ENCODE peak calls at places on chromosomes 12 and 14, in five cellular contexts. J is GM10248, F is AG09319, V is ascending aorta, P is RWPE1. A is an unnamed sample.

GRCh38 chr14:80212025-80212402 is 710 bp upstream of the DIO2 start:
- DNase-seq in F (no peak), P (peak), V (no peak), J (peak), A (no peak)

GRCh38 chr12:113298861-113299545 is 35.9 kb downstream of the SLC8B1 start:
- DNase-seq in F (no peak), P (no peak), V (peak), J (no peak), A (no peak)

GRCh38 chr12:111178194-111179081 is 190.5 kb downstream of the PHETA1 start:
- DNase-seq in J (no peak), P (no peak), V (no peak), F (no peak), A (no peak)

GRCh38 chr12:12696562-12697383 is 790 bp upstream of the GPR19 start:
- DNase-seq in J (peak), P (peak), F (peak), V (peak), A (peak)

GRCh38 chr14:70814466-70814865 is 5.2 kb upstream of the MAP3K9 start:
- DNase-seq in P (no peak), F (no peak), V (no peak), J (no peak), A (no peak)

GRCh38 chr14:68666206-68666730 is 126.6 kb downstream of the ZFP36L1 start:
- DNase-seq in V (peak), F (no peak), J (no peak), P (no peak), A (no peak)

GRCh38 chr14:59484611-59485174 is 376 bp downstream of the JKAMP start:
- DNase-seq in V (no peak), F (no peak), J (no peak), P (no peak), A (no peak)

GRCh38 chr12:19946549-19946948 is 421.8 kb upstream of the PDE3A start:
- DNase-seq in P (peak), V (peak), J (no peak), F (peak), A (no peak)

GRCh38 chr12:52197371-52198231 is 5.8 kb upstream of the KRT80 start:
- DNase-seq in F (no peak), P (no peak), V (peak), J (no peak), A (no peak)

GRCh38 chr14:53478174-53478573 is 325.1 kb upstream of the DDHD1 start:
- DNase-seq in V (no peak), J (no peak), F (no peak), P (no peak), A (no peak)

GRCh38 chr12:50032516-50033316 is 7.4 kb upstream of the RACGAP1 start:
- DNase-seq in V (peak), F (no peak), P (no peak), J (no peak), A (peak)

GRCh38 chr12:53051058-53051880 is 1.4 kb downstream of the TNS2 start:
- DNase-seq in V (peak), J (no peak), F (no peak), P (no peak), A (no peak)

GRCh38 chr14:94571395-94571794 is 9.8 kb upstream of the SERPINA5 start:
- DNase-seq in V (no peak), P (no peak), J (no peak), F (no peak), A (no peak)

GRCh38 chr14:22685467-22685866 is 41.3 kb upstream of the OR6J1 start:
- DNase-seq in V (no peak), F (no peak), J (no peak), P (no peak), A (no peak)

GRCh38 chr14:57871487-57872080 is 5.7 kb upstream of the SLC35F4 start:
- DNase-seq in J (peak), P (peak), F (peak), V (no peak), A (no peak)

GRCh38 chr14:95424533-95424932 is 91.9 kb downstream of the SYNE3 start:
- DNase-seq in P (no peak), J (no peak), F (peak), V (no peak), A (no peak)

GRCh38 chr12:49939707-49940106 is 10.8 kb upstream of the AQP2 start:
- DNase-seq in P (no peak), J (no peak), V (no peak), F (no peak), A (no peak)

DNA sequence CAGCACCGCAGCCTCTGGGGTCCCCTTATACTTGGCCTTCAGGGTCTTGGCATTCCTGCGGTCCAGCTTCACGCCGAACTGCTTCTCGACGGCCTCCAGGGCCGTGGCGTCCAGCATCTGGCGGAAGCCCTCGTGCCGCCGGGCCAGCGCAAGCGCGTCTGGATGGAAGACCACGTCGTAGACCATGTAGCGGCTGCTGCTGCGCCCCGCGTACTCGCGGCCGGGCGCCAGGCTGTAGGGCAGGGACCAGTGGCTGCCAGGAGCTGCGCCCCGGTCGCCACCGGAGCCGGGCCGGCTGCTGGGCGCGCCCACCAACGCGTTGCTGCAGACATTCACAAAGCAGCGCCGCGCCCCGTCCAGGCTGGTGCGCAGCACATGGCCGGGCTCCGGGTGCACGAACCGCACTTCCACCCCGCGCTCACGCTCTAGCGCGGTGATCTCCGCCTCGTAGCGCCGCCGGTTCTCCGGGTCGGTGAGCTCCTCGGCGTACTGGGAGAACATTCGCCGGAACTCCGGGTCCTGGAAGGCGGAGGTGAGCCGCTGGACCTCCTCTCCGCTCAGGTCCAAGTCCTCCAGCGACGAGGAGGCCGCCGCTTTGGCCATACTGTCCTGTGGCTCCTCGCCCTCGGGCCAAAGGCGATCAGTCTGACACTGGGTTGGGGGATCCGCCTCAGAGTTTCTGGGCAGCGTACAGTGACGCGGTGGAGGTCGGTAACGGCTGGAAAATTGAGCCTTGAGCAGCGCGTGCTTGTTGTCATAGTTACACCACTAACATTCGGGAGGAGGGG is at the start of gene DNAAF2:
- DNase-seq in F (peak), J (peak), V (peak), P (peak), A (peak)
- TF ChIP-seq CTCF in F (no peak), J (no peak), V (no peak), P (peak), A (peak)

GRCh38 chr12:130041983-130042812 is 120.1 kb upstream of the FZD10 start:
- DNase-seq in P (peak), F (no peak), J (no peak), V (no peak), A (no peak)
- TF ChIP-seq CTCF in P (peak), F (no peak), J (peak), V (peak), A (peak)

GRCh38 chr12:6494351-6494743 is 445 bp downstream of the NCAPD2 start:
- DNase-seq in J (no peak), F (no peak), V (no peak), P (no peak), A (no peak)
- TF ChIP-seq CTCF in J (no peak), F (no peak), V (no peak), P (no peak), A (no peak)

GRCh38 chr14:102066041-102066451 is 20.8 kb downstream of the HSP90AA1 start:
- DNase-seq in F (no peak), P (no peak), J (no peak), V (no peak), A (no peak)

GRCh38 chr14:102076793-102077759 is 9.8 kb downstream of the HSP90AA1 start:
- DNase-seq in J (no peak), F (no peak), P (no peak), V (no peak), A (no peak)

GRCh38 chr14:102075155-102075554 is 11.7 kb downstream of the HSP90AA1 start:
- DNase-seq in V (no peak), J (no peak), P (no peak), F (no peak), A (no peak)

GRCh38 chr14:102074415-102074964 is 12.4 kb downstream of the HSP90AA1 start:
- DNase-seq in P (no peak), J (no peak), F (no peak), V (no peak), A (no peak)

DNA sequence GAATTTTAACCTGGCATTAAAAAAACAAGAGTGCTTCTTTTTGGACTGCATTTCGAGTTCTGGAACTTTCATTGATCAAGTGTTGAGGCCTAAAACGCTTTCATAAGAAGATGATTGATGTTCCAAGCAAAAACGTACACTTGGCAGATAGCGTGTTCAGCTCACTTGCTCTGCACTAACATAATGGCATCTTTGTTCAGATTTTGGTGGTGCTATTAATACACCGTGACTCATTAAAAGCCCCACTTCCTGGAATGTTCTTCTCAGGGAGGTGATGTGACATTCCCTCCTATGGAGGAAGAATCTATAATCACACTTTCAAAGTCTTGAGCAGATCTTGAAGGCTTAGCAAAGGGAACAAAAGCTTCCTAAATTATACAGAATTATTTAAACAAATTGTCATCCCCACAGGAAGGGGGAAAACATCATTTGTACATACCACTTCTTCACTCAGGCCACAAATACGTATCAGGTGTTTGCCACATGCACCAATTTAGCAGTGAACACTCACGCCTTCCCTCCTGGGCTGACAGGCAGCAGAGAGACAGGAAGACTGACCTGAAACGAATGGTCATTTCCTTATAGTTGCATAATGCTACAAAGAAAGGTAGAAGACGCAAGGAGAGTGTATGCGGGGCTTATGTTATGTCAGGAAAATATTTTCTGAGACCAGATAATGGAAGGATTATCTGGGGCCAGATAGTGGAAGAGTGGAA is 15.4 kb downstream of the HSP90AA1 start:
- DNase-seq in P (no peak), J (no peak), V (no peak), F (no peak), A (no peak)
- TF ChIP-seq CTCF in P (no peak), J (no peak), V (no peak), F (no peak), A (no peak)

GRCh38 chr14:29421156-29421728 is 506.4 kb downstream of the PRKD1 start:
- DNase-seq in P (no peak), V (no peak), F (no peak), J (no peak), A (no peak)
- TF ChIP-seq CTCF in P (no peak), V (no peak), F (no peak), J (no peak), A (no peak)

DNA sequence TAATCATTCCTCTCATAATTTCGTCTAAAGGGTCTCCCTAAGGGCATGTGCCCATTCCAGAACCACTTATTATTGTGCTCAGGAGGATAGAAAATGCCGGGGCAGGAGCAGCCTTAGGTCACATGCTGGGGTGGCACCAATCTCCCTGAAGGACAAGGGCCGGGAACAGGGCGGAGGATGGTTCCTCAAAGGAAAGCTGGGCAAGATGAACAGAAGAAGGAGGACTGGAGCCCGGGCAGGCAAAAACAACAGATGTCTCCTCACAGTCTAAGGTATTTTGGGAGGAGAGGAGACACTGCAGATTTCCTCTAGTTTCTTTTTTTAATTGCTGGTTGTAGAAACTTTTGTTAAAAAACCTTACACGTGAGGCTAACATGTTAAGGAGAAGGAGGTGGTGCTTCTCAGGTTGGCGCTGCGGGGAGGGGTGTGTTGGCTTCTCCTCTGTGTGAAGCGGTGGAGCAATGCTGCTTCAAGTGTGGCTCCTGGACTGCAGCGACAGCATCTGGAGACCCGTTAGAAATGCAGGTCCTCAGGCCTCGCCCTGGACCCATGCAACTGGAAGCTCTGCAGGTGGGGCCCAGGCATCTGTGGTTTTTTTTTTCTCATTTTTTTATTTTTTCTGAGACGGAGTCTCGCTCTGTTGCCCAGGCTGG is 164.8 kb downstream of the AACS start:
- DNase-seq in F (no peak), P (no peak), J (no peak), V (no peak), A (no peak)
- TF ChIP-seq CTCF in F (no peak), P (no peak), J (no peak), V (no peak), A (no peak)

A was measured in RWPE2.